ENCODE peak calls at places on chromosomes 12 and 14, in four cellular contexts. O, H, Z and K are unnamed samples. For H3K36me3, the result is how much of the 10 kb centered on the place peaks cover.

GRCh38 chr14:68660495-68660894 is 132.4 kb downstream of the ZFP36L1 start:
- DNase-seq in H (no peak), Z (no peak), O (no peak), K (no peak)

GRCh38 chr14:33509927-33510535 is 440.8 kb downstream of the EGLN3 start:
- DNase-seq in O (no peak), H (no peak), Z (no peak), K (no peak)

GRCh38 chr12:98741229-98741614 is 96.1 kb downstream of the APAF1 start:
- DNase-seq in O (no peak), H (no peak), Z (no peak), K (no peak)

GRCh38 chr12:98595152-98595988 is 1.9 kb downstream of the SLC25A3 start:
- DNase-seq in O (no peak), Z (no peak), H (no peak), K (no peak)

GRCh38 chr14:101235042-101235871 is 326.0 kb upstream of the DIO3 start:
- DNase-seq in H (no peak), Z (peak), O (peak), K (peak)

GRCh38 chr12:122045262-122045661 is 23.6 kb downstream of the BCL7A start:
- DNase-seq in O (no peak), Z (no peak), H (no peak), K (no peak)

GRCh38 chr12:130281157-130281799 is 56.4 kb upstream of the PIWIL1 start:
- DNase-seq in Z (peak), H (no peak), O (no peak), K (no peak)

GRCh38 chr14:74503256-74503972 is 9.8 kb downstream of the ISCA2 start:
- DNase-seq in Z (no peak), O (no peak), H (no peak), K (peak)

GRCh38 chr12:62882696-62883095 is 52.3 kb downstream of the PPM1H start:
- DNase-seq in H (no peak), O (no peak), Z (no peak), K (no peak)

GRCh38 chr12:77319141-77319540 is 253.8 kb upstream of the E2F7 start:
- DNase-seq in Z (no peak), O (no peak), H (no peak), K (no peak)

GRCh38 chr14:77031680-77032482 is 3.4 kb upstream of the IRF2BPL start:
- DNase-seq in Z (peak), O (no peak), H (no peak), K (no peak)

GRCh38 chr14:99573436-99574098 is 30.4 kb downstream of the CCDC85C start:
- DNase-seq in H (no peak), O (no peak), Z (no peak), K (no peak)

GRCh38 chr12:129928643-129929042 is 24.8 kb upstream of the TMEM132D start:
- DNase-seq in Z (no peak), H (no peak), O (no peak), K (no peak)

GRCh38 chr12:59972941-59973340 is 377.1 kb downstream of the SLC16A7 start:
- DNase-seq in H (no peak), O (no peak), Z (no peak), K (no peak)

GRCh38 chr14:91614187-91614586 is 104.1 kb upstream of the PPP4R3A start:
- DNase-seq in Z (no peak), O (no peak), H (no peak), K (no peak)

GRCh38 chr12:1796515-1797010 is 23.8 kb upstream of the LRTM2 start:
- DNase-seq in O (peak), H (no peak), Z (peak), K (peak)

GRCh38 chr12:3220382-3221321 is 143.5 kb downstream of the TSPAN9 start:
- DNase-seq in Z (no peak), H (no peak), O (no peak), K (no peak)
- H3K27ac ChIP-seq in Z (no peak), H (no peak), O (peak), K (no peak)

GRCh38 chr14:23095196-23096108 is at the start of gene C14orf119:
- DNase-seq in H (peak), O (peak), Z (peak), K (peak)

GRCh38 chr14:23093993-23094665 is 807 bp downstream of the ACIN1 start:
- DNase-seq in O (no peak), H (no peak), Z (no peak), K (no peak)

GRCh38 chr14:23093104-23093503 is 1.8 kb downstream of the ACIN1 start:
- DNase-seq in O (no peak), H (no peak), Z (no peak), K (no peak)

GRCh38 chr14:23093526-23093925 is 1.4 kb downstream of the ACIN1 start:
- DNase-seq in O (no peak), H (no peak), Z (no peak), K (no peak)

GRCh38 chr14:23094666-23095195 is at the start of gene ACIN1:
- DNase-seq in H (peak), O (peak), Z (no peak), K (peak)
- H3K36me3 ChIP-seq in H (under half), O (half or more), Z (under half), K (half or more)

GRCh38 chr14:65210118-65210826 is 108.0 kb upstream of the MAX start:
- DNase-seq in H (no peak), O (no peak), Z (no peak), K (no peak)

GRCh38 chr14:65211341-65211987 is 109.1 kb upstream of the MAX start:
- DNase-seq in H (no peak), O (no peak), Z (no peak), K (no peak)

GRCh38 chr14:65213316-65213715 is 111.0 kb upstream of the MAX start:
- DNase-seq in H (no peak), Z (no peak), O (no peak), K (no peak)

GRCh38 chr14:65210827-65211192 is 108.5 kb upstream of the MAX start:
- DNase-seq in H (no peak), Z (no peak), O (no peak), K (no peak)

GRCh38 chr14:65214741-65215140 is 112.4 kb upstream of the MAX start:
- DNase-seq in O (no peak), H (peak), Z (peak), K (no peak)
- H3K27ac ChIP-seq in O (no peak), H (no peak), Z (no peak), K (no peak)

GRCh38 chr14:60963761-60964160 is 17.1 kb downstream of the TRMT5 start:
- DNase-seq in Z (no peak), O (no peak), H (no peak), K (no peak)
- H3K36me3 ChIP-seq in Z (under half), O (under half), H (under half), K (under half)